ENCODE peak calls at places on chromosome 19, in seven cellular contexts. W is HCT116, Q is GM12878, K is H1, I is SK-N-SH, T is HepG2, X is K562. S is an unnamed sample.

GRCh38 chr19:19459099-19459498 is 53.6 kb downstream of the GATAD2A start:
- DNase-seq in W (no peak), Q (no peak), K (no peak), I (no peak), T (no peak), X (no peak), S (no peak)

GRCh38 chr19:41156207-41156606 is 36.8 kb upstream of the CYP2S1 start:
- DNase-seq in W (no peak), Q (no peak), K (no peak), I (no peak), T (no peak), X (no peak), S (no peak)

GRCh38 chr19:19043481-19043880 is 10.1 kb downstream of the ARMC6 start:
- DNase-seq in W (no peak), Q (no peak), K (no peak), I (no peak), T (no peak), X (no peak), S (no peak)

GRCh38 chr19:6663236-6664187 is 6.4 kb downstream of the TNFSF14 start:
- DNase-seq in W (no peak), Q (no peak), K (no peak), I (no peak), T (no peak), X (no peak), S (no peak)

GRCh38 chr19:1266116-1266817 is 2.9 kb upstream of the CIRBP start:
- DNase-seq in W (no peak), Q (no peak), K (peak; percentile 97), I (peak; percentile 93), T (peak; percentile 80), X (peak; percentile 97), S (peak; percentile 74)

GRCh38 chr19:33988601-33989000 is 183.7 kb upstream of the LSM14A start:
- DNase-seq in W (no peak), Q (no peak), K (no peak), I (no peak), T (no peak), X (no peak), S (no peak)

GRCh38 chr19:6677924-6678689 is 8.1 kb upstream of the TNFSF14 start:
- DNase-seq in W (no peak), Q (no peak), K (peak; percentile 89), I (peak; percentile 44), T (no peak), X (peak; percentile 86), S (no peak)

GRCh38 chr19:27734496-27735220 is 1478.3 kb downstream of the UQCRFS1 start:
- DNase-seq in W (no peak), Q (no peak), K (no peak), I (no peak), T (no peak), X (no peak), S (no peak)

GRCh38 chr19:44848805-44849457 is 2.8 kb downstream of the NECTIN2 start:
- DNase-seq in W (no peak), Q (no peak), K (peak; percentile 74), I (peak; percentile 47), T (no peak), X (peak; percentile 40), S (no peak)

GRCh38 chr19:3179739-3180293 is 1.2 kb downstream of the S1PR4 start:
- DNase-seq in W (no peak), Q (no peak), K (no peak), I (no peak), T (no peak), X (no peak), S (no peak)

GRCh38 chr19:44278181-44278690 is 18.6 kb downstream of the ZNF233 start:
- DNase-seq in W (no peak), Q (no peak), K (no peak), I (no peak), T (no peak), X (no peak), S (no peak)

GRCh38 chr19:1789282-1790020 is 22.6 kb downstream of the ATP8B3 start:
- DNase-seq in W (no peak), Q (no peak), K (no peak), I (peak; percentile 67), T (no peak), X (no peak), S (no peak)

GRCh38 chr19:45668342-45668871 is 386 bp downstream of the GIPR start:
- DNase-seq in W (no peak), Q (no peak), K (no peak), I (no peak), T (no peak), X (no peak), S (no peak)

GRCh38 chr19:48623556-48624066 is 4.3 kb downstream of the SPHK2 start:
- DNase-seq in W (no peak), Q (no peak), K (no peak), I (peak; percentile 65), T (no peak), X (peak; percentile 36), S (no peak)

GRCh38 chr19:33458807-33459206 is 62.8 kb downstream of the PEPD start:
- DNase-seq in W (no peak), Q (no peak), K (no peak), I (no peak), T (no peak), X (no peak), S (no peak)

GRCh38 chr19:45202637-45203036 is 24.1 kb downstream of the BLOC1S3 start:
- DNase-seq in W (no peak), Q (no peak), K (no peak), I (no peak), T (no peak), X (no peak), S (no peak)

GRCh38 chr19:33879818-33880575 is 83.3 kb downstream of the KCTD15 start:
- DNase-seq in W (no peak), Q (no peak), K (no peak), I (peak; percentile 80), T (no peak), X (no peak), S (no peak)

GRCh38 chr19:3302755-3303154 is 63.6 kb upstream of the NFIC start:
- DNase-seq in W (peak; percentile 35), Q (no peak), K (no peak), I (no peak), T (no peak), X (peak; percentile 58), S (peak; percentile 23)

GRCh38 chr19:39467941-39468340 is 12.7 kb upstream of the TIMM50 start:
- DNase-seq in W (no peak), Q (no peak), K (no peak), I (no peak), T (no peak), X (no peak), S (no peak)

GRCh38 chr19:39465956-39466747 is 14.5 kb upstream of the TIMM50 start:
- DNase-seq in W (no peak), Q (no peak), K (no peak), I (no peak), T (no peak), X (no peak), S (no peak)

GRCh38 chr19:39469036-39469435 is 11.6 kb upstream of the TIMM50 start:
- DNase-seq in W (no peak), Q (no peak), K (no peak), I (no peak), T (no peak), X (no peak), S (no peak)

DNA sequence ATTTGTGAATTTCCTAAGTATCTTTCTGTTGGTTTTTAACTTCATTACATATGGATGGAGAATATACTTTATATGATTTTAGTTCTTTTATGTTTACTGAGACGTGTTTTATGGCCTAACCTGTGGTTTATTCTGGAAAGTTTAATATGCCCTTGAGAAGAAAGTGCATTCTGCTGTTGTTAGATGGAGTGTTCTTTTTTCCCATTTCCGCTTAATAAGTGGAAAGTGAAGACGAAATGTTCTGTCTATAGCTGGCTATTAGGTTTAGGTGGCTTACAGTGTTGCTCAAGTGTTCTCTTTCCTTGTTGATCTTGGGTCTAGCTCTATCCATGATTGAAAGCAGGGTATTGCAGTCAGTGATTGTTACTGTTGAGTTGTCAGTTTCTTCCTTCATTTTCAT is 17.2 kb upstream of the TIMM50 start:
- DNase-seq in W (no peak), Q (no peak), K (no peak), I (no peak), T (no peak), X (no peak), S (no peak)
- TF ChIP-seq JUND in W (no peak), Q (no peak), K (no peak), I (no peak), T (no peak), X (no peak), S (no peak)

GRCh38 chr19:53333071-53333465 is 481 bp upstream of the ZNF845 start:
- DNase-seq in W (no peak), Q (no peak), K (no peak), I (peak; percentile 61), T (no peak), X (peak; percentile 4), S (no peak)
- TF ChIP-seq JUND in W (no peak), Q (no peak), K (peak; percentile 75), I (no peak), T (no peak), X (no peak), S (no peak)

DNA sequence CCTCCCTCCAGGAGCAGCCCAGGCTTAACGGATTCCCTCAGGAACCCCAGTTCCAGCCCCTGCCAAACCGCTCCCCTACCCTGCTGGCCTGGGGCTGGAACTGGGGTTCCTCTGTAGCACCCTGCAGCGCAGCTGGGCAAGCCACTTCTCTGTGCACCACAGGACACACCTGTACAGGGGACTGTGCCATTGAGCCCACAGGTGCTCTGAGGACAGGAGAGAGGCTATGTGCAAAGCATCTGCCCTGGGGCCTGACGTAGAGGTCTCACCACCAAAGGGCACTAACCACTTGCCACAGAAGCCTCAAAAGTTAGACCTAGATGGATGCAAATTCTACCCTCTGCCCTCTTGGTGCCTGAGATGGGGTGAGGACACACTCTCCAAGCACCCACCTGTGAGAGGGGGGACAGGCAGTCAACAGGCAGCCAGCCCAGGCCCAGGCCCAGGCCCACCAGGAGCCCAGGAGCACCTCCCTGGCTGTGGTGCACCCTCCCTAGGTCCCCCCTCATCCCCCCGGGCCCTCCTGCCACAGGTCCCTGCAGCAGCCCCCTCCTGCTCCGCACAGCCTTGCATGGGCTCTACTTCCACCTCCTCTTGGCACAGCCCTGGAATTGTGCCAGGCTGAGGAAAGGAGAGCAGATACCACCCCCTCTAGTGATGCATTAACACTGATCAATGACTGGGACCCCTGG is 27.6 kb upstream of the SLC35E1 start:
- DNase-seq in W (no peak), Q (no peak), K (no peak), I (peak; percentile 52), T (no peak), X (no peak), S (no peak)
- TF ChIP-seq JUND in W (no peak), Q (no peak), K (no peak), I (no peak), T (no peak), X (no peak), S (no peak)

GRCh38 chr19:51641648-51642047 is 5.0 kb downstream of the SIGLEC14 start:
- DNase-seq in W (no peak), Q (no peak), K (no peak), I (no peak), T (no peak), X (no peak), S (no peak)

GRCh38 chr19:51640371-51640770 is 6.3 kb downstream of the SIGLEC14 start:
- DNase-seq in W (no peak), Q (no peak), K (no peak), I (no peak), T (no peak), X (no peak), S (no peak)

GRCh38 chr19:51639916-51640315 is 6.7 kb downstream of the SIGLEC14 start:
- DNase-seq in W (no peak), Q (no peak), K (no peak), I (no peak), T (no peak), X (no peak), S (no peak)

GRCh38 chr19:51632126-51632525 is 1.9 kb upstream of the SIGLEC5 start:
- DNase-seq in W (no peak), Q (no peak), K (no peak), I (no peak), T (no peak), X (no peak), S (no peak)

GRCh38 chr19:51637362-51637978 is 7.3 kb upstream of the SIGLEC5 start:
- DNase-seq in W (no peak), Q (no peak), K (no peak), I (peak; percentile 33), T (peak; percentile 33), X (peak; percentile 66), S (peak; percentile 40)
- TF ChIP-seq JUND in W (no peak), Q (no peak), K (no peak), I (no peak), T (no peak), X (no peak), S (no peak)